ENCODE peak calls at places on chromosomes 3 and 15, in ten cellular contexts. N is H54; P is MCF 10A; O is spleen; Y is M059J; C is frontal cortex; I is stimulated activated CD8-positive, alpha-beta memory T cell treated with anti-CD3 and anti-CD28 coated beads, Interleukin-2, amount 100 ng/mL, for 48 hours; X is stimulated activated naive CD4-positive, alpha-beta T cell treated with Interleukin-2 at 50 U/mL for 16 hours; Q is GM04504; U is A673. A is an unnamed sample.

GRCh38 chr3:15861163-15861562 is 63.4 kb upstream of the ANKRD28 start:
- DNase-seq in X (no peak), I (no peak), N (no peak), O (no peak), Y (no peak), U (no peak), Q (no peak), P (no peak), C (no peak), A (no peak)

GRCh38 chr3:46852839-46853355 is 10.3 kb downstream of the MYL3 start:
- DNase-seq in X (no peak), P (no peak), U (no peak), C (no peak), O (peak; percentile 41), Q (no peak), Y (no peak), I (no peak), N (no peak), A (no peak)

GRCh38 chr3:54859204-54859603 is 68.7 kb downstream of the LRTM1 start:
- DNase-seq in N (no peak), U (no peak), P (peak; percentile 57), C (no peak), X (no peak), I (no peak), Y (peak; percentile 88), Q (no peak), O (no peak), A (no peak)

GRCh38 chr3:108669211-108669610 is 79.7 kb downstream of the DZIP3 start:
- DNase-seq in Y (no peak), I (no peak), N (no peak), Q (no peak), O (no peak), C (no peak), U (no peak), P (no peak), X (no peak), A (no peak)

GRCh38 chr15:69451951-69452701 is 492 bp upstream of the RPLP1 start:
- DNase-seq in Y (peak; percentile 16), U (peak; percentile 54), O (no peak), Q (peak; percentile 24), P (no peak), X (peak; percentile 19), I (no peak), N (no peak), C (no peak), A (no peak)

GRCh38 chr3:16770792-16771191 is 114.0 kb upstream of the PLCL2 start:
- DNase-seq in X (no peak), Y (no peak), O (no peak), P (no peak), N (no peak), Q (no peak), C (no peak), U (no peak), I (no peak), A (no peak)

GRCh38 chr3:67678665-67679064 is 24.3 kb upstream of the SUCLG2 start:
- DNase-seq in N (no peak), I (no peak), Y (no peak), P (no peak), O (no peak), U (no peak), C (no peak), X (peak; percentile 4), Q (no peak), A (no peak)

GRCh38 chr15:65305144-65305758 is 774 bp downstream of the RNU5B-1 start:
- DNase-seq in U (no peak), Q (no peak), O (peak; percentile 65), C (no peak), Y (no peak), P (no peak), I (no peak), N (no peak), X (no peak), A (no peak)

GRCh38 chr15:31262901-31263671 is 63.5 kb upstream of the KLF13 start:
- DNase-seq in C (no peak), O (peak; percentile 89), P (peak; percentile 95), X (no peak), I (no peak), Q (no peak), Y (no peak), N (no peak), U (no peak), A (peak; percentile 30)

GRCh38 chr3:50356553-50356952 is 2.8 kb downstream of the TMEM115 start:
- DNase-seq in Y (peak; percentile 39), U (no peak), N (no peak), X (no peak), I (no peak), C (no peak), P (no peak), O (no peak), Q (no peak), A (no peak)

GRCh38 chr3:73086071-73086494 is 24.6 kb downstream of the EBLN2 start:
- DNase-seq in U (peak; percentile 47), N (no peak), Y (peak; percentile 16), I (peak; percentile 24), O (peak; percentile 81), X (peak; percentile 28), C (peak; percentile 51), P (peak; percentile 54), Q (no peak), A (no peak)

GRCh38 chr3:5239602-5240001 is 52.1 kb downstream of the EDEM1 start:
- DNase-seq in C (no peak), P (no peak), X (no peak), I (no peak), Y (peak; percentile 14), U (no peak), Q (no peak), O (no peak), N (no peak), A (no peak)

GRCh38 chr3:195110647-195111321 is 160.2 kb downstream of the XXYLT1 start:
- DNase-seq in U (no peak), X (no peak), Q (no peak), C (no peak), N (no peak), Y (no peak), I (no peak), P (no peak), O (peak; percentile 66), A (no peak)

GRCh38 chr3:168885028-168885427 is 778.5 kb downstream of the MECOM start:
- DNase-seq in X (no peak), O (no peak), C (no peak), I (no peak), U (no peak), N (no peak), Q (no peak), Y (peak; percentile 95), P (no peak), A (no peak)

GRCh38 chr15:67947254-67948039 is 106.7 kb upstream of the PIAS1 start:
- DNase-seq in N (no peak), X (no peak), Y (no peak), U (no peak), P (no peak), O (no peak), I (no peak), C (no peak), Q (no peak), A (no peak)

GRCh38 chr3:141644931-141645330 is 93.2 kb upstream of the RNF7 start:
- DNase-seq in U (peak; percentile 63), Y (peak; percentile 57), X (peak; percentile 55), C (no peak), P (peak; percentile 76), N (peak; percentile 35), Q (peak; percentile 44), I (peak; percentile 66), O (peak; percentile 94), A (peak; percentile 48)

GRCh38 chr3:175518459-175518858 is 659.3 kb downstream of the NAALADL2 start:
- DNase-seq in Q (no peak), O (no peak), Y (no peak), U (no peak), X (no peak), N (no peak), I (no peak), C (no peak), P (no peak), A (no peak)

GRCh38 chr3:35965908-35966307 is 326.6 kb downstream of the ARPP21 start:
- DNase-seq in O (no peak), C (peak; percentile 10), Q (peak; percentile 10), U (peak; percentile 72), I (no peak), X (no peak), Y (peak; percentile 31), N (no peak), P (peak; percentile 42), A (no peak)

GRCh38 chr3:129549006-129549800 is 6.2 kb downstream of the H1-8 start:
- DNase-seq in Y (peak; percentile 92), P (peak; percentile 45), I (no peak), C (no peak), U (no peak), O (no peak), Q (no peak), N (peak; percentile 93), X (no peak), A (no peak)

GRCh38 chr3:195870442-195870841 is 37.9 kb downstream of the TNK2 start:
- DNase-seq in Y (peak; percentile 47), I (no peak), X (no peak), O (no peak), P (no peak), N (peak; percentile 98), U (no peak), C (no peak), Q (no peak), A (no peak)

GRCh38 chr15:90291679-90292356 is 26.3 kb downstream of the NGRN start:
- DNase-seq in X (no peak), Y (peak; percentile 44), O (no peak), Q (no peak), U (peak; percentile 61), I (no peak), N (peak; percentile 10), P (peak; percentile 69), C (no peak), A (no peak)

A was measured in breast epithelium.